ENCODE peak calls at places on chromosomes 1 and 21, in six cellular contexts. L is sigmoid colon, K is lower lobe of right lung, M is cardiac fibroblast, C is A549, E is fibroblast of pulmonary artery. H is an unnamed sample.

GRCh38 chr1:63575340-63575826 is 17.8 kb upstream of the PGM1 start:
- DNase-seq in L (no peak), K (no peak), M (peak), C (peak), E (peak), H (no peak)

GRCh38 chr1:9316080-9316444 is 23.4 kb downstream of the SPSB1 start:
- DNase-seq in L (no peak), K (no peak), M (no peak), C (peak), E (no peak), H (no peak)

GRCh38 chr1:178752891-178753290 is 27.8 kb downstream of the RALGPS2 start:
- DNase-seq in L (no peak), K (no peak), M (no peak), C (no peak), E (no peak), H (no peak)

GRCh38 chr1:111164151-111164550 is 24.1 kb downstream of the CEPT1 start:
- DNase-seq in L (no peak), K (no peak), M (no peak), C (no peak), E (no peak), H (no peak)

GRCh38 chr1:18941221-18942141 is 15.0 kb downstream of the IFFO2 start:
- DNase-seq in L (no peak), K (no peak), M (peak), C (peak), E (peak), H (no peak)

GRCh38 chr1:33273961-33274371 is 17.7 kb downstream of the ZNF362 start:
- DNase-seq in L (no peak), K (no peak), M (no peak), C (no peak), E (no peak), H (no peak)

GRCh38 chr1:198970919-198971318 is 332.1 kb downstream of the PTPRC start:
- DNase-seq in L (no peak), K (no peak), M (peak), C (peak), E (peak), H (no peak)

GRCh38 chr1:29383972-29384371 is 147.7 kb downstream of the PTPRU start:
- DNase-seq in L (no peak), K (no peak), M (peak), C (no peak), E (peak), H (no peak)

GRCh38 chr1:109730666-109731065 is 10.2 kb downstream of the GSTM3 start:
- DNase-seq in L (no peak), K (no peak), M (no peak), C (no peak), E (no peak), H (no peak)

GRCh38 chr1:14924455-14925325 is 228.9 kb upstream of the TMEM51 start:
- DNase-seq in L (no peak), K (peak), M (no peak), C (no peak), E (peak), H (no peak)

GRCh38 chr1:1629430-1630190 is 2.4 kb upstream of the MMP23B start:
- DNase-seq in L (peak), K (peak), M (no peak), C (no peak), E (no peak), H (peak)

GRCh38 chr1:167489581-167490340 is 28.6 kb downstream of the CD247 start:
- DNase-seq in L (no peak), K (no peak), M (no peak), C (no peak), E (no peak), H (no peak)

GRCh38 chr21:42850866-42851391 is 28.4 kb downstream of the WDR4 start:
- DNase-seq in L (no peak), K (no peak), M (peak), C (peak), E (peak), H (no peak)

GRCh38 chr1:208654241-208654640 is 410.1 kb upstream of the PLXNA2 start:
- DNase-seq in L (no peak), K (no peak), M (peak), C (peak), E (peak), H (no peak)

GRCh38 chr1:97508653-97509218 is 412.1 kb downstream of the DPYD start:
- DNase-seq in L (no peak), K (no peak), M (no peak), C (no peak), E (no peak), H (no peak)

GRCh38 chr1:39683591-39684312 is 7.5 kb downstream of the HPCAL4 start:
- DNase-seq in L (no peak), K (no peak), M (no peak), C (no peak), E (no peak), H (no peak)

GRCh38 chr1:223228931-223229528 is 86.0 kb upstream of the TLR5 start:
- DNase-seq in L (no peak), K (no peak), M (no peak), C (no peak), E (no peak), H (no peak)

GRCh38 chr1:29424266-29424665 is 187.9 kb downstream of the PTPRU start:
- DNase-seq in L (no peak), K (no peak), M (no peak), C (no peak), E (no peak), H (no peak)

GRCh38 chr1:203463469-203464062 is 12.0 kb upstream of the PRELP start:
- DNase-seq in L (no peak), K (no peak), M (peak), C (no peak), E (peak), H (no peak)

GRCh38 chr1:211975152-211975941 is 60.0 kb downstream of the INTS7 start:
- DNase-seq in L (no peak), K (no peak), M (peak), C (no peak), E (peak), H (no peak)

DNA sequence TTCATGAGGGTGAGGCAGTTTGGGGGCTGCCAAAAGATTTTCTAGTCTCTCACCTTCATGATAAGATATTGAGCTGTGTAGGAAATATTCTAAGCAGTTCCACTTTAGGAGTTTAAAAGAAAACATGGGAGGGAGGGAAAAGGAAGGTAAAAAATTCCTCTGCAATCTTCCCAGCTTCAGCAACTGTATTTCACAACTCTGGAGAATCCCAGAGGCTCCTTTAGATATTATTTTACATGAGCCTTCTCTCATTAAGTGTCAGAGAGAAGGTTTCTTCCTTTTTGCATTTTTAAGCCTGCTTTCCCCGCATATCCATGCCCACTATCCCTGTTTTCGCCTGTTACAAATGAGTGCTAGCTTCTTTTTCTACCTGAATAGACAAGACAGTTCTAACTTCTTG is 289.4 kb downstream of the CHRM3 start:
- DNase-seq in L (no peak), K (no peak), M (no peak), C (no peak), E (no peak), H (no peak)
- TF ChIP-seq CTCF in L (no peak), K (no peak), M (no peak), C (no peak), E (no peak), H (no peak)

GRCh38 chr1:116360435-116361173 is 12.4 kb upstream of the ATP1A1 start:
- DNase-seq in L (no peak), K (no peak), M (peak), C (no peak), E (peak), H (no peak)
- TF ChIP-seq CTCF in L (no peak), K (peak), M (peak), C (peak), E (peak), H (peak)

GRCh38 chr1:115718011-115718754 is 50.3 kb downstream of the CASQ2 start:
- DNase-seq in L (no peak), K (no peak), M (no peak), C (no peak), E (no peak), H (no peak)

GRCh38 chr1:115712911-115713609 is 55.5 kb downstream of the CASQ2 start:
- DNase-seq in L (no peak), K (no peak), M (no peak), C (no peak), E (no peak), H (no peak)

GRCh38 chr1:115713906-115714305 is 54.6 kb downstream of the CASQ2 start:
- DNase-seq in L (no peak), K (no peak), M (no peak), C (no peak), E (no peak), H (no peak)

GRCh38 chr1:115714572-115715141 is 53.9 kb downstream of the CASQ2 start:
- DNase-seq in L (no peak), K (peak), M (no peak), C (no peak), E (no peak), H (no peak)

GRCh38 chr1:115717541-115717940 is 51.0 kb downstream of the CASQ2 start:
- DNase-seq in L (peak), K (peak), M (peak), C (peak), E (peak), H (no peak)
- TF ChIP-seq CTCF in L (peak), K (peak), M (peak), C (no peak), E (peak), H (peak)

DNA sequence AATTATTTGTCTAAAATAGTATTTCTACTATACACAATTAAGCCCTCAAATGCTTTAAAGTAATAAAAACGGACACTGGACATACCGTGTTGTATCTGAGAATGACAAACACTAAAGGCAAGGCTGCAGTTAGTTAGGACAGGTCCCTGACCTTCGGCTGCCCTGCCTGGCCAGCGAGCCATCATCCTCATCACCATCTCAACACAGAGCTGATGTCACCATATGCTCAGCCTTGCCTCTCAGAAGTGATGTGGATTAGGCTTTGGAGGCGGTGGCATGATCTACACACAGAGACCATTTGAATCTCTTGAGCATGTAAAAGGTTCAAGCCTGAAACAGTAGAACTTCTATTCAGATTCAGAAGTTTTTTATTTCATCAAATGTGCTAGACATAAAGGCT is 244.7 kb downstream of the SDCCAG8 start:
- DNase-seq in L (no peak), K (no peak), M (no peak), C (no peak), E (no peak), H (no peak)
- TF ChIP-seq CTCF in L (no peak), K (no peak), M (no peak), C (no peak), E (no peak), H (no peak)

GRCh38 chr1:190957565-190957964 is 479.9 kb upstream of the BRINP3 start:
- DNase-seq in L (no peak), K (no peak), M (no peak), C (no peak), E (peak), H (no peak)
- TF ChIP-seq CTCF in L (no peak), K (no peak), M (no peak), C (no peak), E (peak), H (no peak)

GRCh38 chr1:22039594-22040347 is 12.7 kb upstream of the CDC42 start:
- DNase-seq in L (peak), K (peak), M (peak), C (peak), E (peak), H (peak)
- TF ChIP-seq CTCF in L (no peak), K (no peak), M (no peak), C (no peak), E (peak), H (no peak)

GRCh38 chr1:35544976-35545375 is 12.2 kb downstream of the KIAA0319L start:
- DNase-seq in L (no peak), K (no peak), M (peak), C (peak), E (peak), H (peak)
- TF ChIP-seq CTCF in L (no peak), K (peak), M (no peak), C (peak), E (peak), H (peak)